ENCODE peak calls at places on chromosome 2, in nine cellular contexts. One of them, this sample, is unnamed.

GRCh38 chr2:29420484-29420883 is 305.3 kb downstream of the CLIP4 start:
- DNase-seq in HEK293T: no peak
- DNase-seq in ecto neural progenitor cell: no peak
- DNase-seq in activated T-cell treated with anti-CD3 and anti-CD28 coated beads for 1 hour: no peak
- DNase-seq in posterior cingulate gyrus: no peak
- DNase-seq in thoracic aorta: no peak
- DNase-seq in IMR-90: no peak
- DNase-seq in esophagus squamous epithelium: no peak
- DNase-seq in cardiac muscle cell: peak; percentile 51
- DNase-seq in this sample: no peak

GRCh38 chr2:221571108-221571390 is 1.1 kb downstream of the EPHA4 start:
- DNase-seq in IMR-90: peak; percentile 17
- DNase-seq in posterior cingulate gyrus: no peak
- DNase-seq in activated T-cell treated with anti-CD3 and anti-CD28 coated beads for 1 hour: peak; percentile 14
- DNase-seq in cardiac muscle cell: no peak
- DNase-seq in HEK293T: no peak
- DNase-seq in thoracic aorta: no peak
- DNase-seq in esophagus squamous epithelium: no peak
- DNase-seq in ecto neural progenitor cell: peak; percentile 53
- DNase-seq in this sample: peak; percentile 36

GRCh38 chr2:28342081-28342967 is 50.3 kb upstream of the FOSL2 start:
- DNase-seq in cardiac muscle cell: peak; percentile 32
- DNase-seq in esophagus squamous epithelium: no peak
- DNase-seq in thoracic aorta: peak; percentile 62
- DNase-seq in IMR-90: peak; percentile 84
- DNase-seq in activated T-cell treated with anti-CD3 and anti-CD28 coated beads for 1 hour: no peak
- DNase-seq in posterior cingulate gyrus: no peak
- DNase-seq in HEK293T: no peak
- DNase-seq in ecto neural progenitor cell: no peak
- DNase-seq in this sample: peak; percentile 89

GRCh38 chr2:12587729-12588522 is 128.8 kb upstream of the TRIB2 start:
- DNase-seq in HEK293T: no peak
- DNase-seq in esophagus squamous epithelium: no peak
- DNase-seq in posterior cingulate gyrus: no peak
- DNase-seq in IMR-90: peak; percentile 96
- DNase-seq in activated T-cell treated with anti-CD3 and anti-CD28 coated beads for 1 hour: no peak
- DNase-seq in cardiac muscle cell: no peak
- DNase-seq in ecto neural progenitor cell: no peak
- DNase-seq in thoracic aorta: no peak
- DNase-seq in this sample: peak; percentile 92

GRCh38 chr2:48715042-48715899 is 40.3 kb downstream of the LHCGR start:
- DNase-seq in cardiac muscle cell: peak; percentile 53
- DNase-seq in activated T-cell treated with anti-CD3 and anti-CD28 coated beads for 1 hour: no peak
- DNase-seq in ecto neural progenitor cell: no peak
- DNase-seq in HEK293T: no peak
- DNase-seq in esophagus squamous epithelium: no peak
- DNase-seq in thoracic aorta: no peak
- DNase-seq in posterior cingulate gyrus: no peak
- DNase-seq in IMR-90: peak; percentile 96
- DNase-seq in this sample: peak; percentile 79

GRCh38 chr2:231680284-231680991 is 27.9 kb upstream of the PTMA start:
- DNase-seq in thoracic aorta: no peak
- DNase-seq in HEK293T: peak; percentile 35
- DNase-seq in cardiac muscle cell: no peak
- DNase-seq in ecto neural progenitor cell: peak; percentile 85
- DNase-seq in posterior cingulate gyrus: no peak
- DNase-seq in esophagus squamous epithelium: no peak
- DNase-seq in activated T-cell treated with anti-CD3 and anti-CD28 coated beads for 1 hour: no peak
- DNase-seq in IMR-90: no peak
- DNase-seq in this sample: no peak

GRCh38 chr2:102442967-102443828 is 20.2 kb downstream of the IL18RAP start:
- DNase-seq in posterior cingulate gyrus: peak; percentile 20
- DNase-seq in HEK293T: peak; percentile 12
- DNase-seq in thoracic aorta: no peak
- DNase-seq in cardiac muscle cell: peak; percentile 36
- DNase-seq in IMR-90: peak; percentile 39
- DNase-seq in esophagus squamous epithelium: no peak
- DNase-seq in activated T-cell treated with anti-CD3 and anti-CD28 coated beads for 1 hour: peak; percentile 6
- DNase-seq in ecto neural progenitor cell: no peak
- DNase-seq in this sample: peak; percentile 8

GRCh38 chr2:138182913-138183312 is 218.6 kb downstream of the HNMT start:
- DNase-seq in ecto neural progenitor cell: no peak
- DNase-seq in IMR-90: no peak
- DNase-seq in cardiac muscle cell: no peak
- DNase-seq in thoracic aorta: no peak
- DNase-seq in HEK293T: no peak
- DNase-seq in activated T-cell treated with anti-CD3 and anti-CD28 coated beads for 1 hour: no peak
- DNase-seq in esophagus squamous epithelium: no peak
- DNase-seq in posterior cingulate gyrus: no peak
- DNase-seq in this sample: no peak

GRCh38 chr2:130819915-130820861 is 16.5 kb upstream of the ARHGEF4 start:
- DNase-seq in thoracic aorta: no peak
- DNase-seq in ecto neural progenitor cell: peak; percentile 76
- DNase-seq in posterior cingulate gyrus: peak; percentile 57
- DNase-seq in activated T-cell treated with anti-CD3 and anti-CD28 coated beads for 1 hour: no peak
- DNase-seq in esophagus squamous epithelium: no peak
- DNase-seq in IMR-90: no peak
- DNase-seq in HEK293T: no peak
- DNase-seq in cardiac muscle cell: peak; percentile 60
- DNase-seq in this sample: no peak

GRCh38 chr2:61834893-61835292 is 19.0 kb downstream of the FAM161A start:
- DNase-seq in IMR-90: peak; percentile 33
- DNase-seq in activated T-cell treated with anti-CD3 and anti-CD28 coated beads for 1 hour: no peak
- DNase-seq in HEK293T: no peak
- DNase-seq in esophagus squamous epithelium: no peak
- DNase-seq in cardiac muscle cell: no peak
- DNase-seq in ecto neural progenitor cell: no peak
- DNase-seq in thoracic aorta: no peak
- DNase-seq in posterior cingulate gyrus: no peak
- DNase-seq in this sample: no peak

GRCh38 chr2:67895171-67895941 is 167.4 kb downstream of the C1D start:
- DNase-seq in posterior cingulate gyrus: no peak
- DNase-seq in thoracic aorta: no peak
- DNase-seq in IMR-90: no peak
- DNase-seq in esophagus squamous epithelium: no peak
- DNase-seq in HEK293T: peak; percentile 37
- DNase-seq in cardiac muscle cell: peak; percentile 14
- DNase-seq in ecto neural progenitor cell: no peak
- DNase-seq in activated T-cell treated with anti-CD3 and anti-CD28 coated beads for 1 hour: no peak
- DNase-seq in this sample: no peak

GRCh38 chr2:191866675-191867506 is 20.0 kb upstream of the CAVIN2 start:
- DNase-seq in thoracic aorta: no peak
- DNase-seq in IMR-90: peak; percentile 93
- DNase-seq in esophagus squamous epithelium: no peak
- DNase-seq in cardiac muscle cell: peak; percentile 44
- DNase-seq in ecto neural progenitor cell: no peak
- DNase-seq in HEK293T: no peak
- DNase-seq in activated T-cell treated with anti-CD3 and anti-CD28 coated beads for 1 hour: no peak
- DNase-seq in posterior cingulate gyrus: no peak
- DNase-seq in this sample: peak; percentile 95

GRCh38 chr2:20351555-20352229 is 1.0 kb upstream of the PUM2 start:
- DNase-seq in HEK293T: no peak
- DNase-seq in esophagus squamous epithelium: no peak
- DNase-seq in thoracic aorta: no peak
- DNase-seq in posterior cingulate gyrus: no peak
- DNase-seq in cardiac muscle cell: peak; percentile 6
- DNase-seq in IMR-90: no peak
- DNase-seq in ecto neural progenitor cell: no peak
- DNase-seq in activated T-cell treated with anti-CD3 and anti-CD28 coated beads for 1 hour: no peak
- DNase-seq in this sample: no peak

GRCh38 chr2:222982010-222982908 is 69.7 kb upstream of the KCNE4 start:
- DNase-seq in esophagus squamous epithelium: no peak
- DNase-seq in HEK293T: peak; percentile 44
- DNase-seq in posterior cingulate gyrus: peak; percentile 39
- DNase-seq in thoracic aorta: peak; percentile 17
- DNase-seq in cardiac muscle cell: peak; percentile 55
- DNase-seq in IMR-90: peak; percentile 89
- DNase-seq in activated T-cell treated with anti-CD3 and anti-CD28 coated beads for 1 hour: no peak
- DNase-seq in ecto neural progenitor cell: no peak
- DNase-seq in this sample: peak; percentile 74

GRCh38 chr2:51990684-51991083 is 958.8 kb upstream of the NRXN1 start:
- DNase-seq in thoracic aorta: no peak
- DNase-seq in ecto neural progenitor cell: no peak
- DNase-seq in posterior cingulate gyrus: no peak
- DNase-seq in HEK293T: no peak
- DNase-seq in IMR-90: no peak
- DNase-seq in esophagus squamous epithelium: no peak
- DNase-seq in activated T-cell treated with anti-CD3 and anti-CD28 coated beads for 1 hour: no peak
- DNase-seq in cardiac muscle cell: peak; percentile 10
- DNase-seq in this sample: no peak

GRCh38 chr2:196927318-196928225 is 1.1 kb upstream of the PGAP1 start:
- DNase-seq in IMR-90: peak; percentile 85
- DNase-seq in thoracic aorta: no peak
- DNase-seq in cardiac muscle cell: no peak
- DNase-seq in posterior cingulate gyrus: no peak
- DNase-seq in HEK293T: no peak
- DNase-seq in esophagus squamous epithelium: no peak
- DNase-seq in activated T-cell treated with anti-CD3 and anti-CD28 coated beads for 1 hour: peak; percentile 35
- DNase-seq in ecto neural progenitor cell: no peak
- DNase-seq in this sample: peak; percentile 95

GRCh38 chr2:240575101-240575965 is 7.0 kb downstream of the RNPEPL1 start:
- DNase-seq in ecto neural progenitor cell: no peak
- DNase-seq in HEK293T: no peak
- DNase-seq in activated T-cell treated with anti-CD3 and anti-CD28 coated beads for 1 hour: no peak
- DNase-seq in IMR-90: no peak
- DNase-seq in thoracic aorta: no peak
- DNase-seq in posterior cingulate gyrus: no peak
- DNase-seq in cardiac muscle cell: no peak
- DNase-seq in esophagus squamous epithelium: no peak
- DNase-seq in this sample: no peak

GRCh38 chr2:106972782-106973181 is 86.8 kb upstream of the ST6GAL2 start:
- DNase-seq in cardiac muscle cell: no peak
- DNase-seq in esophagus squamous epithelium: no peak
- DNase-seq in IMR-90: no peak
- DNase-seq in ecto neural progenitor cell: no peak
- DNase-seq in activated T-cell treated with anti-CD3 and anti-CD28 coated beads for 1 hour: no peak
- DNase-seq in HEK293T: no peak
- DNase-seq in thoracic aorta: no peak
- DNase-seq in posterior cingulate gyrus: no peak
- DNase-seq in this sample: peak; percentile 61

GRCh38 chr2:203873461-203873860 is 5.9 kb downstream of the CTLA4 start:
- DNase-seq in HEK293T: no peak
- DNase-seq in ecto neural progenitor cell: no peak
- DNase-seq in esophagus squamous epithelium: no peak
- DNase-seq in thoracic aorta: no peak
- DNase-seq in IMR-90: no peak
- DNase-seq in activated T-cell treated with anti-CD3 and anti-CD28 coated beads for 1 hour: no peak
- DNase-seq in posterior cingulate gyrus: no peak
- DNase-seq in cardiac muscle cell: no peak
- DNase-seq in this sample: no peak

GRCh38 chr2:165899311-165899710 is 54.3 kb downstream of the TTC21B start:
- DNase-seq in posterior cingulate gyrus: no peak
- DNase-seq in HEK293T: no peak
- DNase-seq in activated T-cell treated with anti-CD3 and anti-CD28 coated beads for 1 hour: no peak
- DNase-seq in thoracic aorta: no peak
- DNase-seq in esophagus squamous epithelium: no peak
- DNase-seq in IMR-90: no peak
- DNase-seq in cardiac muscle cell: no peak
- DNase-seq in ecto neural progenitor cell: no peak
- DNase-seq in this sample: no peak

GRCh38 chr2:51919395-51919794 is 887.5 kb upstream of the NRXN1 start:
- DNase-seq in thoracic aorta: no peak
- DNase-seq in ecto neural progenitor cell: no peak
- DNase-seq in esophagus squamous epithelium: no peak
- DNase-seq in cardiac muscle cell: no peak
- DNase-seq in HEK293T: no peak
- DNase-seq in IMR-90: peak; percentile 72
- DNase-seq in activated T-cell treated with anti-CD3 and anti-CD28 coated beads for 1 hour: no peak
- DNase-seq in posterior cingulate gyrus: no peak
- DNase-seq in this sample: peak; percentile 41

GRCh38 chr2:101745711-101746694 is 48.5 kb downstream of the MAP4K4 start:
- DNase-seq in activated T-cell treated with anti-CD3 and anti-CD28 coated beads for 1 hour: no peak
- DNase-seq in IMR-90: peak; percentile 87
- DNase-seq in esophagus squamous epithelium: no peak
- DNase-seq in HEK293T: no peak
- DNase-seq in posterior cingulate gyrus: no peak
- DNase-seq in cardiac muscle cell: no peak
- DNase-seq in thoracic aorta: no peak
- DNase-seq in ecto neural progenitor cell: no peak
- DNase-seq in this sample: peak; percentile 79

GRCh38 chr2:106337963-106338515 is 130.2 kb downstream of the RGPD3 start:
- DNase-seq in esophagus squamous epithelium: no peak
- DNase-seq in posterior cingulate gyrus: no peak
- DNase-seq in ecto neural progenitor cell: no peak
- DNase-seq in IMR-90: no peak
- DNase-seq in activated T-cell treated with anti-CD3 and anti-CD28 coated beads for 1 hour: no peak
- DNase-seq in thoracic aorta: no peak
- DNase-seq in HEK293T: no peak
- DNase-seq in cardiac muscle cell: no peak
- DNase-seq in this sample: no peak

GRCh38 chr2:120439637-120440384 is 93.9 kb downstream of the INHBB start:
- DNase-seq in IMR-90: no peak
- DNase-seq in activated T-cell treated with anti-CD3 and anti-CD28 coated beads for 1 hour: no peak
- DNase-seq in cardiac muscle cell: no peak
- DNase-seq in thoracic aorta: no peak
- DNase-seq in posterior cingulate gyrus: no peak
- DNase-seq in ecto neural progenitor cell: no peak
- DNase-seq in esophagus squamous epithelium: no peak
- DNase-seq in HEK293T: no peak
- DNase-seq in this sample: no peak

GRCh38 chr2:242010567-242011513 is 141.3 kb downstream of the RTP5 start:
- DNase-seq in thoracic aorta: no peak
- DNase-seq in esophagus squamous epithelium: no peak
- DNase-seq in IMR-90: peak; percentile 1
- DNase-seq in posterior cingulate gyrus: no peak
- DNase-seq in cardiac muscle cell: no peak
- DNase-seq in ecto neural progenitor cell: no peak
- DNase-seq in HEK293T: no peak
- DNase-seq in activated T-cell treated with anti-CD3 and anti-CD28 coated beads for 1 hour: no peak
- DNase-seq in this sample: no peak

GRCh38 chr2:20100711-20101110 is 49.3 kb upstream of the LAPTM4A start:
- DNase-seq in ecto neural progenitor cell: no peak
- DNase-seq in esophagus squamous epithelium: no peak
- DNase-seq in thoracic aorta: no peak
- DNase-seq in posterior cingulate gyrus: no peak
- DNase-seq in IMR-90: no peak
- DNase-seq in cardiac muscle cell: no peak
- DNase-seq in activated T-cell treated with anti-CD3 and anti-CD28 coated beads for 1 hour: no peak
- DNase-seq in HEK293T: no peak
- DNase-seq in this sample: no peak

GRCh38 chr2:38959938-38960608 is 70.4 kb downstream of the ARHGEF33 start:
- DNase-seq in activated T-cell treated with anti-CD3 and anti-CD28 coated beads for 1 hour: peak; percentile 44
- DNase-seq in HEK293T: no peak
- DNase-seq in posterior cingulate gyrus: peak; percentile 46
- DNase-seq in thoracic aorta: peak; percentile 25
- DNase-seq in cardiac muscle cell: peak; percentile 30
- DNase-seq in esophagus squamous epithelium: no peak
- DNase-seq in ecto neural progenitor cell: peak; percentile 80
- DNase-seq in IMR-90: peak; percentile 85
- DNase-seq in this sample: peak; percentile 83

GRCh38 chr2:150677561-150677960 is 190.1 kb upstream of the RND3 start:
- DNase-seq in esophagus squamous epithelium: no peak
- DNase-seq in posterior cingulate gyrus: no peak
- DNase-seq in IMR-90: no peak
- DNase-seq in cardiac muscle cell: no peak
- DNase-seq in ecto neural progenitor cell: no peak
- DNase-seq in activated T-cell treated with anti-CD3 and anti-CD28 coated beads for 1 hour: no peak
- DNase-seq in thoracic aorta: no peak
- DNase-seq in HEK293T: no peak
- DNase-seq in this sample: no peak

This sample was measured in astrocyte.